ENCODE peak calls at places on chromosomes 11 and 22, in five cellular contexts. One of them, this sample, is unnamed.

GRCh38 chr11:120057595-120058581 is 80.0 kb downstream of the TRIM29 start:
- DNase-seq in KBM-7: no peak
- DNase-seq in NCI-H2171: no peak
- DNase-seq in activated naive CD4-positive, alpha-beta T cell: no peak
- DNase-seq in NCI-H1092: no peak
- DNase-seq in this sample: no peak

GRCh38 chr22:31291716-31292644 is at the start of gene PIK3IP1:
- DNase-seq in KBM-7: peak
- DNase-seq in NCI-H2171: peak
- DNase-seq in activated naive CD4-positive, alpha-beta T cell: peak
- DNase-seq in NCI-H1092: peak
- DNase-seq in this sample: peak

GRCh38 chr11:48105096-48105990 is 111.3 kb upstream of the OR4B1 start:
- DNase-seq in KBM-7: no peak
- DNase-seq in NCI-H2171: no peak
- DNase-seq in activated naive CD4-positive, alpha-beta T cell: no peak
- DNase-seq in NCI-H1092: no peak
- DNase-seq in this sample: no peak

GRCh38 chr22:38313384-38313955 is 3.8 kb downstream of the CSNK1E start:
- DNase-seq in KBM-7: no peak
- DNase-seq in NCI-H2171: no peak
- DNase-seq in activated naive CD4-positive, alpha-beta T cell: peak
- DNase-seq in NCI-H1092: no peak
- DNase-seq in this sample: no peak

GRCh38 chr22:49551446-49551845 is 276.2 kb downstream of the BRD1 start:
- DNase-seq in KBM-7: no peak
- DNase-seq in NCI-H2171: no peak
- DNase-seq in activated naive CD4-positive, alpha-beta T cell: no peak
- DNase-seq in NCI-H1092: no peak
- DNase-seq in this sample: no peak

GRCh38 chr22:24683671-24684070 is 80.7 kb downstream of the GGT1 start:
- DNase-seq in KBM-7: no peak
- DNase-seq in NCI-H2171: no peak
- DNase-seq in activated naive CD4-positive, alpha-beta T cell: no peak
- DNase-seq in NCI-H1092: no peak
- DNase-seq in this sample: no peak

GRCh38 chr22:20514658-20515406 is 7.4 kb downstream of the MED15 start:
- DNase-seq in KBM-7: no peak
- DNase-seq in NCI-H2171: no peak
- DNase-seq in activated naive CD4-positive, alpha-beta T cell: no peak
- DNase-seq in NCI-H1092: no peak
- DNase-seq in this sample: no peak

GRCh38 chr11:61297741-61298140 is 2.6 kb upstream of the VWCE start:
- DNase-seq in KBM-7: peak
- DNase-seq in NCI-H2171: no peak
- DNase-seq in activated naive CD4-positive, alpha-beta T cell: no peak
- DNase-seq in NCI-H1092: no peak
- DNase-seq in this sample: peak

GRCh38 chr11:59263225-59263894 is 50.6 kb upstream of the MPEG1 start:
- DNase-seq in KBM-7: peak
- DNase-seq in NCI-H2171: no peak
- DNase-seq in activated naive CD4-positive, alpha-beta T cell: peak
- DNase-seq in NCI-H1092: no peak
- DNase-seq in this sample: peak

GRCh38 chr11:67613313-67613959 is 6.7 kb downstream of the NDUFV1 start:
- DNase-seq in KBM-7: no peak
- DNase-seq in NCI-H2171: no peak
- DNase-seq in activated naive CD4-positive, alpha-beta T cell: no peak
- DNase-seq in NCI-H1092: no peak
- DNase-seq in this sample: no peak